ENCODE peak calls at places on chromosome 10, in four cellular contexts. S, W, X and R are unnamed samples.

GRCh38 chr10:32328499-32328898 is 18.5 kb downstream of the EPC1 start:
- DNase-seq in S (no peak), W (no peak), X (no peak), R (no peak)

GRCh38 chr10:46247808-46248569 is 38.8 kb upstream of the ANTXRL start:
- DNase-seq in S (no peak), W (peak; percentile 74), X (no peak), R (peak; percentile 62)

GRCh38 chr10:11746883-11747539 is 4.8 kb downstream of the ECHDC3 start:
- DNase-seq in S (no peak), W (peak; percentile 61), X (peak; percentile 23), R (no peak)

GRCh38 chr10:35574924-35575352 is 30.2 kb upstream of the GJD4 start:
- DNase-seq in S (no peak), W (no peak), X (peak; percentile 85), R (no peak)

GRCh38 chr10:11446895-11447294 is 164.6 kb downstream of the USP6NL start:
- DNase-seq in S (no peak), W (no peak), X (no peak), R (no peak)

GRCh38 chr10:53930648-53931047 is 870.4 kb downstream of the PCDH15 start:
- DNase-seq in S (no peak), W (no peak), X (no peak), R (no peak)

GRCh38 chr10:132846631-132847415 is 60.9 kb upstream of the NKX6-2 start:
- DNase-seq in S (peak; percentile 34), W (no peak), X (no peak), R (no peak)

GRCh38 chr10:61836888-61837747 is 64.4 kb upstream of the ARID5B start:
- DNase-seq in S (no peak), W (no peak), X (peak; percentile 84), R (no peak)

GRCh38 chr10:3465406-3465891 is 292.9 kb upstream of the PITRM1 start:
- DNase-seq in S (no peak), W (no peak), X (peak; percentile 22), R (no peak)

GRCh38 chr10:79116801-79117723 is 48.3 kb downstream of the ZMIZ1 start:
- DNase-seq in S (no peak), W (peak; percentile 50), X (peak; percentile 40), R (peak; percentile 94)

GRCh38 chr10:68231106-68231901 is 609 bp downstream of the ATOH7 start:
- DNase-seq in S (peak; percentile 75), W (peak; percentile 69), X (peak; percentile 62), R (peak; percentile 84)

GRCh38 chr10:71270301-71270777 is 48.7 kb upstream of the SLC29A3 start:
- DNase-seq in S (no peak), W (peak; percentile 63), X (peak; percentile 87), R (no peak)

GRCh38 chr10:12847361-12847975 is 154.0 kb downstream of the CCDC3 start:
- DNase-seq in S (no peak), W (no peak), X (no peak), R (no peak)

GRCh38 chr10:93074597-93075368 is 1.1 kb downstream of the CYP26A1 start:
- DNase-seq in S (no peak), W (no peak), X (no peak), R (peak; percentile 61)

GRCh38 chr10:88389456-88389855 is 193.7 kb downstream of the RNLS start:
- DNase-seq in S (no peak), W (no peak), X (peak; percentile 84), R (no peak)

GRCh38 chr10:78627254-78627795 is 441.4 kb upstream of the ZMIZ1 start:
- DNase-seq in S (no peak), W (no peak), X (no peak), R (no peak)

GRCh38 chr10:7233259-7233991 is 177.4 kb downstream of the SFMBT2 start:
- DNase-seq in S (no peak), W (no peak), X (no peak), R (no peak)

GRCh38 chr10:26454891-26455290 is 16.8 kb downstream of the APBB1IP start:
- DNase-seq in S (no peak), W (no peak), X (no peak), R (no peak)

DNA sequence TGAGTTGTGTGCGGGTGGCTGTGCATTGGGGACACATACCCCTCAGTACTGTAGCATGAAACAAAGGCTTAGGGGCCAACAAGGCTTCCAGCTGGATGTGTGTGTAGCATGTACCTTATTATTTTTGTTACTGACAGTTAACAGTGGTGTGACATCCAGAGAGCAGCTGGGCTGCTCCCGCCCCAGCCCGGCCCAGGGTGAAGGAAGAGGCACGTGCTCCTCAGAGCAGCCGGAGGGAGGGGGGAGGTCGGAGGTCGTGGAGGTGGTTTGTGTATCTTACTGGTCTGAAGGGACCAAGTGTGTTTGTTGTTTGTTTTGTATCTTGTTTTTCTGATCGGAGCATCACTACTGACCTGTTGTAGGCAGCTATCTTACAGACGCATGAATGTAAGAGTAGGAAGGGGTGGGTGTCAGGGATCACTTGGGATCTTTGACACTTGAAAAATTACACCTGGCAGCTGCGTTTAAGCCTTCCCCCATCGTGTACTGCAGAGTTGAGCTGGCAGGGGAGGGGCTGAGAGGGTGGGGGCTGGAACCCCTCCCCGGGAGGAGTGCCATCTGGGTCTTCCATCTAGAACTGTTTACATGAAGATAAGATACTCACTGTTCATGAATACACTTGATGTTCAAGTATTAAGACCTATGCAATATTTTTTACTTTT is 1.8 kb downstream of the DDIT4 start:
- DNase-seq in S (peak; percentile 74), W (no peak), X (peak; percentile 64), R (peak; percentile 75)
- H3K4me3 ChIP-seq in S (peak overlapping the region; percentile 89), W (peak overlapping the region; percentile 76), X (peak overlapping the region; percentile 77), R (peak overlapping the region; percentile 81)

GRCh38 chr10:75375828-75376227 is 25.7 kb downstream of the ZNF503 start:
- DNase-seq in S (no peak), W (no peak), X (no peak), R (no peak)
- H3K4me3 ChIP-seq in S (no peak overlapping the region), W (no peak overlapping the region), X (no peak overlapping the region), R (no peak overlapping the region)

GRCh38 chr10:80485410-80486135 is 31.5 kb downstream of the TSPAN14 start:
- DNase-seq in S (no peak), W (peak; percentile 15), X (no peak), R (no peak)

GRCh38 chr10:80487422-80487785 is 33.3 kb downstream of the TSPAN14 start:
- DNase-seq in S (no peak), W (peak; percentile 23), X (no peak), R (peak; percentile 58)

GRCh38 chr10:80484677-80485409 is 30.7 kb downstream of the TSPAN14 start:
- DNase-seq in S (no peak), W (peak; percentile 3), X (no peak), R (no peak)

GRCh38 chr10:80486785-80487421 is 32.8 kb downstream of the TSPAN14 start:
- DNase-seq in S (no peak), W (peak; percentile 9), X (no peak), R (no peak)

DNA sequence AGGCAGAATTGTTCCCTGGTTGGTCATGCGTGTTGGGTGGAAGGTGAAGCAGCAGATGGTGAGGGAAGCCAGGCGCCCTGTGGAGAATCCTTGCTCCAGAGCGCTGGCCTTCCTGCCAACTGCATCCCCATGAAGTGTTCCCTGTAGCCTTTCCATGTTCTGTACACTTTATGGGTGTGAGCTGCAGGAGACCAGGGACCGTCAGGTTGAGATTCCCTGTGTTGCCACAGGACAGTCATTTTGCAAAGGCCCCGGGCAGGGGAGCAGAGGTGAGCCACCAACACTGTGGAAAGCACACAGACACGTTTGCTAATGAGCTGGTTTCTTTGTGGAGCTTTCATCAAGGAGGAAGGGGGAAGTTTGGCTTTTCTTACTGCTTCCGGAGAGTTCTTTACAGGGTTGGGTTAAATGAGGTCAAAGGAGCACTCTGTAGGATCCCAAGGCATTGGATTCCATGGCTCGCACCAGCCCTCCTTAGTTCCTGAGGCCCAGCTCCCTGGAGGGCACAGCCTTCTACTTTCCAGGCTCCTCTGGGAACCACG is 32.1 kb downstream of the TSPAN14 start:
- DNase-seq in S (no peak), W (peak; percentile 24), X (no peak), R (no peak)
- H3K4me3 ChIP-seq in S (no peak overlapping the region), W (no peak overlapping the region), X (no peak overlapping the region), R (no peak overlapping the region)

GRCh38 chr10:60825520-60825919 is 47.2 kb downstream of the CDK1 start:
- DNase-seq in S (no peak), W (no peak), X (no peak), R (no peak)

GRCh38 chr10:60828489-60828852 is 50.2 kb downstream of the CDK1 start:
- DNase-seq in S (no peak), W (no peak), X (peak; percentile 36), R (no peak)

GRCh38 chr10:60823324-60823723 is 45.0 kb downstream of the CDK1 start:
- DNase-seq in S (no peak), W (no peak), X (no peak), R (no peak)

GRCh38 chr10:60827791-60828488 is 49.7 kb downstream of the CDK1 start:
- DNase-seq in S (no peak), W (no peak), X (peak; percentile 81), R (no peak)
- H3K4me3 ChIP-seq in S (no peak overlapping the region), W (no peak overlapping the region), X (no peak overlapping the region), R (no peak overlapping the region)

DNA sequence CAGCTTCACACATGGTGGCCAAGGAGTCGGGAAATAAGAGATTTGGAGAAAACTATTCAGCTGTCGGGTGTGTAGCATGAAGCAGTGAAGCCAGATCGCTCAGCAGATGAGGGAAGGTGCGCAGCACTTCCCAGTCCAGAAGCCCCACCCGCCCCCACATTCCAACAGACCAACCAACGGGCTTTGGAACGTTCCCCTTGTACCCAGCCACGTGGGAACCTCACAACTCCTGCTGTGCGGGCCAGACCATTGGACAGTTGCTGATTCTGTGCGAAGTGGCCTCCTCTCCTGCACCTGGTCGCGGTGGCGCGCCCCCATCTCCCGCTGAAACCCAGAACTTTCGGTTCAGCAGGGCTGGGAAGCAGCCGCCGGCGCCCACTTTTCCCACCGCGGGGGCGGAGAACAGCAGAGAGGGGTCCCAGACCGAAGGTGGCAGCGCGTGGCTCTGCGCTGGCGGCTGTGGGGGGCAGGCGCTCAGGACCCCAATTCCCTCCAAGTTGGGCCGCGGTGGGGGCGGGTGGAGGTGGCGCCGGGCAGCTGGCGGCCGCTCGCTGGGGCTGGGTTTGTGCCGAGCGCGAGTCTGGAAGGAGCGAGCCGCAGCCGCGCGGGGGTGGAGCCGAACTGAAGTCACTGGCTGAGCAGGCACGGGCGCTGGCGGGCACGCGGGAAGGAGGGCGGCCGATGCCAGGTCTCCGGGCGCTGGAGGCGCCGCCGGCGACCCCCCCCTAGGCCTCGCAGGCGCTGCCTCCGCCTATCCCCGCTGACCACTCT is 1301.5 kb upstream of the SORCS1 start:
- DNase-seq in S (peak; percentile 56), W (peak; percentile 71), X (peak; percentile 3), R (peak; percentile 54)
- H3K4me3 ChIP-seq in S (peak overlapping the region; percentile 48), W (peak overlapping the region; percentile 57), X (peak overlapping the region; percentile 56), R (peak overlapping the region; percentile 44)

GRCh38 chr10:23702977-23703414 is 264.1 kb downstream of the OTUD1 start:
- DNase-seq in S (no peak), W (peak; percentile 55), X (peak; percentile 77), R (peak; percentile 64)
- H3K4me3 ChIP-seq in S (no peak overlapping the region), W (no peak overlapping the region), X (no peak overlapping the region), R (peak overlapping the region; percentile 39)

GRCh38 chr10:90921906-90922305 is 1.0 kb upstream of the ANKRD1 start:
- DNase-seq in S (no peak), W (no peak), X (no peak), R (no peak)
- H3K4me3 ChIP-seq in S (peak overlapping the region; percentile 20), W (no peak overlapping the region), X (no peak overlapping the region), R (no peak overlapping the region)

DNA sequence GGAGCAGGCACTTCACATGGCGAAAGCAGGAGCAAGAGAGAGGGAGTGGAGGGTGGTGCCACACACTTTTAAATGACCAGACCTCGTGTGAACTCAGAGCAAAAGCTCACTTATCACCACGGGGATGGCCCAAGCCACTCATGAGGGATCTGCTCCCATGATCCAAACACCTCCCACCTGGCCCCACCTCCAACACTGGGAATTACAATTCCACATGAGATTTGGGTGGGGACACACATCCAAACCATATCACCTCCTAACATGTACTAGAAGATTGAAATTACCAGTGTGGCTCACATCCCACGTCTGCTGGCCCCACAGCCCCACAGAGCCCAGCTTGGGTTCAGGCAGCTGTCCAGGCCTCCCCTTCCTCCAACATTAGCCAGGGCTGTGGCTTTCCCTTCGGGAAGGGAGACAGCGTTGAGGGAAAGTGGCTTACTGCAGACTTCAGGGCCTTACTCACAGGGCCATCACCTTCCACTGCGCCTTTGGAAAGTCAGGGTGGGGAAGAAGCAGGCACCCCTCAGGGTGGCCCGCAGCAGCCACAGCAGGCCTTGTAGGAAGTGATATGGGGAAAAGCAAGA is 7.7 kb downstream of the DEPP1 start:
- DNase-seq in S (no peak), W (no peak), X (no peak), R (no peak)
- H3K4me3 ChIP-seq in S (no peak overlapping the region), W (no peak overlapping the region), X (no peak overlapping the region), R (no peak overlapping the region)